ENCODE peak calls at places on chromosome 5, in five cellular contexts. H is cerebellar cortex, Z is heart left ventricle, T is stomach, W is hepatocyte. U is an unnamed sample.

GRCh38 chr5:95032801-95033200 is 252.1 kb downstream of the MCTP1 start:
- DNase-seq in H (no peak), Z (no peak), T (no peak), W (no peak), U (no peak)

GRCh38 chr5:135437796-135438560 is 9.2 kb downstream of the DCANP1 start:
- DNase-seq in H (peak), Z (peak), T (peak), W (peak), U (peak)

GRCh38 chr5:171426680-171427079 is 7.2 kb downstream of the FGF18 start:
- DNase-seq in H (no peak), Z (no peak), T (peak), W (no peak), U (no peak)

GRCh38 chr5:51272957-51273356 is 110.3 kb upstream of the ISL1 start:
- DNase-seq in H (peak), Z (no peak), T (no peak), W (no peak), U (no peak)

GRCh38 chr5:52504584-52505240 is 283.0 kb upstream of the ITGA1 start:
- DNase-seq in H (no peak), Z (no peak), T (no peak), W (no peak), U (no peak)

GRCh38 chr5:157159209-157159751 is 6.8 kb downstream of the GARIN3 start:
- DNase-seq in H (no peak), Z (no peak), T (no peak), W (no peak), U (no peak)

GRCh38 chr5:150181766-150182545 is 7.9 kb upstream of the SLC6A7 start:
- DNase-seq in H (no peak), Z (no peak), T (no peak), W (no peak), U (no peak)

GRCh38 chr5:41418220-41419031 is 92.0 kb downstream of the PLCXD3 start:
- DNase-seq in H (no peak), Z (no peak), T (no peak), W (no peak), U (no peak)

GRCh38 chr5:158456756-158457155 is 597.8 kb upstream of the CLINT1 start:
- DNase-seq in H (no peak), Z (no peak), T (no peak), W (peak), U (no peak)

GRCh38 chr5:138594305-138595058 is 19.3 kb upstream of the HSPA9 start:
- DNase-seq in H (peak), Z (no peak), T (no peak), W (no peak), U (no peak)

GRCh38 chr5:40798012-40798855 is at the start of gene PRKAA1:
- DNase-seq in H (peak), Z (peak), T (peak), W (peak), U (peak)

GRCh38 chr5:54556136-54556535 is 38.6 kb downstream of the SNX18 start:
- DNase-seq in H (no peak), Z (no peak), T (no peak), W (no peak), U (no peak)

GRCh38 chr5:127650649-127651048 is 1.8 kb downstream of the CTXN3 start:
- DNase-seq in H (no peak), Z (no peak), T (no peak), W (peak), U (no peak)

GRCh38 chr5:77620404-77620803 is 18.1 kb downstream of the OTP start:
- DNase-seq in H (no peak), Z (no peak), T (no peak), W (peak), U (no peak)

GRCh38 chr5:57711946-57712345 is 229.3 kb upstream of the ACTBL2 start:
- DNase-seq in H (no peak), Z (no peak), T (no peak), W (no peak), U (no peak)

GRCh38 chr5:68544091-68544655 is 328.6 kb downstream of the PIK3R1 start:
- DNase-seq in H (no peak), Z (no peak), T (no peak), W (no peak), U (no peak)

GRCh38 chr5:56680731-56681130 is 134.6 kb upstream of the MAP3K1 start:
- DNase-seq in H (no peak), Z (no peak), T (no peak), W (no peak), U (no peak)

GRCh38 chr5:14700478-14701436 is 36.2 kb downstream of the OTULIN start:
- DNase-seq in H (no peak), Z (no peak), T (no peak), W (no peak), U (no peak)

GRCh38 chr5:109921735-109922395 is 232.1 kb downstream of the MAN2A1 start:
- DNase-seq in H (no peak), Z (peak), T (peak), W (no peak), U (no peak)

GRCh38 chr5:135248801-135249231 is 150.2 kb downstream of the MACROH2A1 start:
- DNase-seq in H (no peak), Z (no peak), T (peak), W (no peak), U (peak)

GRCh38 chr5:142960309-142960696 is 190.1 kb downstream of the ARHGAP26 start:
- DNase-seq in H (no peak), Z (no peak), T (no peak), W (no peak), U (no peak)

GRCh38 chr5:74256947-74257573 is 383.5 kb downstream of the ENC1 start:
- DNase-seq in H (no peak), Z (no peak), T (no peak), W (no peak), U (no peak)

GRCh38 chr5:145937432-145938250 is 1.3 kb downstream of the SH3RF2 start:
- DNase-seq in H (peak), Z (no peak), T (peak), W (peak), U (peak)

GRCh38 chr5:2752875-2753435 is 1.5 kb upstream of the IRX2 start:
- DNase-seq in H (no peak), Z (no peak), T (peak), W (peak), U (no peak)

GRCh38 chr5:171863928-171864327 is 78.3 kb downstream of the SMIM23 start:
- DNase-seq in H (no peak), Z (no peak), T (no peak), W (no peak), U (no peak)

GRCh38 chr5:50969207-50970145 is 303.0 kb downstream of the PARP8 start:
- DNase-seq in H (no peak), Z (no peak), T (no peak), W (peak), U (no peak)

GRCh38 chr5:54889826-54890225 is 95.6 kb downstream of the ESM1 start:
- DNase-seq in H (no peak), Z (no peak), T (no peak), W (no peak), U (no peak)

GRCh38 chr5:39519566-39520231 is 94.9 kb upstream of the DAB2 start:
- DNase-seq in H (no peak), Z (no peak), T (no peak), W (no peak), U (no peak)

GRCh38 chr5:120517607-120518252 is 53.6 kb downstream of the PRR16 start:
- DNase-seq in H (no peak), Z (no peak), T (no peak), W (no peak), U (no peak)

GRCh38 chr5:78647838-78648358 is 674 bp downstream of the LHFPL2 start:
- DNase-seq in H (peak), Z (peak), T (peak), W (peak), U (peak)

GRCh38 chr5:93302711-93303110 is 278.3 kb downstream of the NR2F1-AS1 start:
- DNase-seq in H (no peak), Z (no peak), T (no peak), W (no peak), U (no peak)

GRCh38 chr5:83711982-83712601 is 8.6 kb downstream of the HAPLN1 start:
- DNase-seq in H (peak), Z (no peak), T (peak), W (peak), U (no peak)

GRCh38 chr5:3891118-3891517 is 295.5 kb downstream of the IRX1 start:
- DNase-seq in H (no peak), Z (no peak), T (no peak), W (no peak), U (peak)

GRCh38 chr5:125065114-125065513 is 318.7 kb upstream of the ZNF608 start:
- DNase-seq in H (no peak), Z (no peak), T (no peak), W (no peak), U (no peak)

GRCh38 chr5:39709032-39709431 is 284.3 kb upstream of the DAB2 start:
- DNase-seq in H (no peak), Z (no peak), T (no peak), W (no peak), U (no peak)